ENCODE peak calls at places on chromosomes 3 and 15, in five cellular contexts. L is H9, H is sigmoid colon, U is lung, J is H1. Q is an unnamed sample.

GRCh38 chr3:126389112-126389791 is 5.5 kb upstream of the CFAP100 start:
- DNase-seq in J (peak; percentile 86), H (peak; percentile 99), U (peak; percentile 90), L (peak; percentile 94), Q (peak; percentile 91)

GRCh38 chr15:70049701-70050445 is 47.8 kb downstream of the TLE3 start:
- DNase-seq in H (peak; percentile 54), J (no peak), L (no peak), U (no peak), Q (no peak)

GRCh38 chr3:62797129-62797528 is 78.1 kb downstream of the CADPS start:
- DNase-seq in U (no peak), H (no peak), L (no peak), J (no peak), Q (no peak)

GRCh38 chr3:13274125-13274873 is 145.8 kb downstream of the NUP210 start:
- DNase-seq in H (peak; percentile 65), L (no peak), U (no peak), J (no peak), Q (no peak)

GRCh38 chr3:60192297-60193114 is 1058.7 kb downstream of the FHIT start:
- DNase-seq in U (no peak), L (no peak), H (no peak), J (no peak), Q (no peak)

GRCh38 chr15:47383801-47384200 is 333.5 kb upstream of the SEMA6D start:
- DNase-seq in J (no peak), H (no peak), L (no peak), U (no peak), Q (no peak)

GRCh38 chr3:183315739-183316138 is 62.7 kb downstream of the B3GNT5 start:
- DNase-seq in J (no peak), U (no peak), H (no peak), L (no peak), Q (no peak)

GRCh38 chr15:91916051-91916450 is 62.5 kb downstream of the SLCO3A1 start:
- DNase-seq in L (no peak), J (no peak), U (no peak), H (no peak), Q (no peak)

GRCh38 chr15:93087825-93088199 is 1.2 kb downstream of the RGMA start:
- DNase-seq in U (peak; percentile 75), H (peak; percentile 92), J (peak; percentile 61), L (peak; percentile 82), Q (no peak)

GRCh38 chr3:126025862-126026261 is 56.9 kb downstream of the ROPN1B start:
- DNase-seq in L (no peak), H (no peak), J (no peak), U (no peak), Q (peak; percentile 65)

GRCh38 chr15:53831907-53832793 is 72.7 kb upstream of the WDR72 start:
- DNase-seq in J (no peak), U (no peak), L (no peak), H (no peak), Q (no peak)

GRCh38 chr15:100889359-100890058 is 9.9 kb downstream of the ALDH1A3 start:
- DNase-seq in J (no peak), H (peak; percentile 85), U (peak; percentile 38), L (no peak), Q (no peak)

GRCh38 chr15:29554531-29554930 is 267.7 kb downstream of the TJP1 start:
- DNase-seq in U (no peak), J (no peak), L (no peak), H (no peak), Q (no peak)

GRCh38 chr3:136194409-136195257 is 1.5 kb downstream of the MSL2 start:
- DNase-seq in U (peak; percentile 34), L (peak; percentile 36), J (no peak), H (no peak), Q (peak; percentile 66)

GRCh38 chr15:32148833-32149555 is 118.7 kb downstream of the CHRNA7 start:
- DNase-seq in U (no peak), L (no peak), J (no peak), H (no peak), Q (no peak)

GRCh38 chr3:157127831-157128767 is 31.8 kb downstream of the CCNL1 start:
- DNase-seq in L (no peak), H (peak; percentile 69), J (no peak), U (peak; percentile 56), Q (no peak)

GRCh38 chr3:172606021-172606420 is 82.8 kb upstream of the TNFSF10 start:
- DNase-seq in J (no peak), H (no peak), L (no peak), U (no peak), Q (no peak)

GRCh38 chr3:113194747-113195400 is 16.5 kb upstream of the BOC start:
- DNase-seq in L (no peak), J (no peak), U (no peak), H (no peak), Q (no peak)

GRCh38 chr3:100043271-100043670 is 71.0 kb downstream of the FILIP1L start:
- DNase-seq in H (no peak), U (no peak), L (no peak), J (no peak), Q (no peak)

GRCh38 chr3:59451800-59452741 is 402.2 kb upstream of the CFAP20DC start:
- DNase-seq in L (no peak), U (no peak), J (no peak), H (no peak), Q (no peak)

GRCh38 chr3:154615451-154615850 is 185.5 kb upstream of the GPR149 start:
- DNase-seq in U (no peak), J (no peak), H (no peak), L (no peak), Q (no peak)

GRCh38 chr15:37096878-37097568 is 3.3 kb downstream of the MEIS2 start:
- DNase-seq in H (no peak), J (no peak), U (no peak), L (peak; percentile 41), Q (no peak)

GRCh38 chr3:55615694-55616310 is 128.7 kb upstream of the WNT5A start:
- DNase-seq in H (no peak), J (peak; percentile 72), L (peak; percentile 82), U (no peak), Q (no peak)

GRCh38 chr15:46892621-46893160 is 824.6 kb upstream of the SEMA6D start:
- DNase-seq in J (no peak), L (no peak), H (no peak), U (no peak), Q (no peak)

GRCh38 chr3:120559228-120560061 is 36.7 kb upstream of the NDUFB4 start:
- DNase-seq in L (peak; percentile 68), J (no peak), H (peak; percentile 77), U (no peak), Q (no peak)

GRCh38 chr3:45778761-45779201 is 17.6 kb downstream of the SLC6A20 start:
- DNase-seq in L (peak; percentile 21), H (no peak), U (no peak), J (no peak), Q (peak; percentile 71)

GRCh38 chr3:169980055-169980454 is 13.4 kb downstream of the SEC62 start:
- DNase-seq in U (no peak), J (no peak), L (no peak), H (no peak), Q (no peak)

GRCh38 chr15:52261498-52262242 is 33.9 kb downstream of the MYO5C start:
- DNase-seq in J (peak; percentile 93), L (peak; percentile 96), H (peak; percentile 73), U (peak; percentile 73), Q (peak; percentile 86)

GRCh38 chr3:110352841-110353595 is 718.6 kb upstream of the NECTIN3 start:
- DNase-seq in J (no peak), H (no peak), U (no peak), L (no peak), Q (no peak)

GRCh38 chr15:56971571-56971970 is 53.1 kb downstream of the TCF12 start:
- DNase-seq in L (no peak), J (no peak), H (no peak), U (no peak), Q (no peak)

DNA sequence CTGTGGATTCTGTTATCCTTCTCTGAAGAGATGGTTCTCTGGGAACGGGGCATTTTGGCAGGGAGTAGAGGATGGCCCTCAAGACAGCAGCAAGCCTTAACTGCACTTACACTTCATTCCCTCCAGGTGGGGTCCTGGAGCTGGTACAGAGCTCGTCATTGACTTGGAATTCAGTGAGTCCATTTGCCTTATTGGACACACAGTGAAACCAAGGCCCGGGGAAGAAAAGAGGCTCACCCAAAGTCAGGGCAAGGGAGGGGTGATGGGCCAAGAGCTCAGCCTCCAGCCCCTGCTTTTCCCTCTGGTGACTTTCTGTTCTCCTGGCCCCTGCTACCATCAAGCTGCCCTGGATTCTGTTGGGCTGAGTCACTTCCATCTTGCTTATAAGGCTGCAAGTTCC is 125.6 kb downstream of the ETFA start:
- DNase-seq in L (peak; percentile 77), H (no peak), U (no peak), J (peak; percentile 54), Q (no peak)
- TF ChIP-seq CTCF in L (peak; percentile 76), H (no peak), U (peak; percentile 13), J (peak; percentile 76), Q (peak; percentile 47)

DNA sequence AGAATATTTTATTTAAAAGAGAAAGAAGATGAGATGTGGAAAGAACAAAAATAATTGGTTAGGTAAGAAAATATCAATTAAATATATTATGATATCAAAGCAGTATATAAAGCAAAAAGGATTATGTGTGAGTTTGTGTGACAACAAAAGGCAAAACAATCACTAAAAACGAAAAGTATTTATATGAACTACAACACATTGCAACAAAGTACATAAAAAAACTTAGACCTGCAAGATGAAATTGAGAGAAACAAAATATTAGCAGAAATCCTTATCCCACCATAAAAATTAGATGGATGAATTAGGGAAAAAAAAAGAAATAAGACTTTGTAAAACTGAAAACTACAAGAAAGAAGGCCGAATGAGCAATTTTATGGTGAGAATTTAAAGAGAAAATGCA is 27.3 kb upstream of the IGF1R start:
- DNase-seq in J (no peak), U (no peak), H (no peak), L (no peak), Q (no peak)
- TF ChIP-seq CTCF in J (no peak), U (no peak), H (no peak), L (no peak), Q (no peak)

GRCh38 chr3:137514853-137515252 is 249.3 kb upstream of the SOX14 start:
- DNase-seq in L (no peak), U (no peak), H (no peak), J (no peak), Q (no peak)
- TF ChIP-seq CTCF in L (peak; percentile 55), U (no peak), H (no peak), J (no peak), Q (no peak)

GRCh38 chr3:9169951-9170850 is 79.2 kb downstream of the SRGAP3 start:
- DNase-seq in L (no peak), H (no peak), J (no peak), U (no peak), Q (no peak)

GRCh38 chr3:9173445-9173844 is 76.0 kb downstream of the SRGAP3 start:
- DNase-seq in H (no peak), J (no peak), L (no peak), U (no peak), Q (no peak)

GRCh38 chr3:9170851-9171160 is 78.6 kb downstream of the SRGAP3 start:
- DNase-seq in L (no peak), H (no peak), J (no peak), U (no peak), Q (no peak)

GRCh38 chr3:9175421-9175820 is 74.0 kb downstream of the SRGAP3 start:
- DNase-seq in H (no peak), U (peak; percentile 64), J (no peak), L (no peak), Q (no peak)

DNA sequence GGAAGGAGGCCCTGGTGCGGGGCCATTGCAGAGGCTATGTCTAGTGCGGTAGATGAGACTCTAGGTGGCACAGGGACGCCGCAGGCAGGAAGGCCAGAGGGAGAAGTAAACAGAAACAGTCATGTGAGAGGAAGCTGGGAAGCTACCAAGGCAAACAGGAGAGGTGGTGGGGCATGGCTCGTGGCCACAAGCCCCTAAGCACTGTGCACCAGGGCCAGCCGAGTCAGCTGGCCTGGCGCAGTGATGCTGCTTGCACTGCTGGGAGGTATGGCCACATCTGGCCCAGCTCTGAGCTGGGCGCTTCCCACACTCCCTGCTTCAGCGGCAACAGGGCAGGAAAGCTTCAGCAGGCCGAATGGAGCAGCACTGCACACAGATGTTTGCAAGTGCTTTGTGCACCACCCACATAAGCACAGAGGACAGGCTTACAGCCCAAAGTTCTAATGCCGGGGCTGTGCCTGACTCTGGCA is 76.6 kb downstream of the SRGAP3 start:
- DNase-seq in U (no peak), L (no peak), H (no peak), J (no peak), Q (no peak)
- TF ChIP-seq CTCF in U (no peak), L (no peak), H (no peak), J (no peak), Q (no peak)

Q was measured in osteocyte.